ENCODE peak calls at places on chromosomes 5 and 9, in six cellular contexts. X is colonic mucosa; J is heart left ventricle; Z is heart right ventricle; B is CD8-positive, alpha-beta T cell; F is A549. N is an unnamed sample.

GRCh38 chr9:118321823-118322222 is 617.6 kb downstream of the TLR4 start:
- DNase-seq in X (no peak), J (no peak), Z (no peak), B (no peak), F (no peak), N (no peak)

GRCh38 chr5:149212203-149212951 is 59.3 kb upstream of the AFAP1L1 start:
- DNase-seq in X (peak; percentile 31), J (no peak), Z (no peak), B (no peak), F (no peak), N (no peak)

GRCh38 chr9:77588319-77588937 is 59.7 kb downstream of the GNA14 start:
- DNase-seq in X (no peak), J (no peak), Z (no peak), B (no peak), F (peak; percentile 53), N (no peak)

GRCh38 chr5:176492431-176492830 is 44.2 kb downstream of the FAF2 start:
- DNase-seq in X (no peak), J (no peak), Z (no peak), B (no peak), F (no peak), N (no peak)

GRCh38 chr5:106113922-106114321 is 1556.8 kb downstream of the EFNA5 start:
- DNase-seq in X (no peak), J (no peak), Z (no peak), B (no peak), F (no peak), N (no peak)

GRCh38 chr9:35073276-35073607 is 817 bp upstream of the VCP start:
- DNase-seq in X (no peak), J (no peak), Z (no peak), B (no peak), F (no peak), N (no peak)

GRCh38 chr5:72156921-72157320 is 49.6 kb downstream of the MAP1B start:
- DNase-seq in X (no peak), J (peak; percentile 39), Z (no peak), B (no peak), F (no peak), N (no peak)

GRCh38 chr5:180618487-180618829 is 27.2 kb upstream of the SCGB3A1 start:
- DNase-seq in X (no peak), J (no peak), Z (no peak), B (no peak), F (no peak), N (no peak)

GRCh38 chr5:102130386-102130785 is 165.7 kb downstream of the SLCO4C1 start:
- DNase-seq in X (no peak), J (no peak), Z (no peak), B (no peak), F (no peak), N (no peak)

GRCh38 chr5:107929080-107929479 is 258.3 kb upstream of the EFNA5 start:
- DNase-seq in X (no peak), J (no peak), Z (no peak), B (no peak), F (no peak), N (no peak)

GRCh38 chr5:117652640-117653280 is 1078.1 kb upstream of the SEMA6A start:
- DNase-seq in X (no peak), J (no peak), Z (no peak), B (no peak), F (no peak), N (no peak)

GRCh38 chr9:107952773-107953172 is 463.2 kb upstream of the KLF4 start:
- DNase-seq in X (no peak), J (no peak), Z (no peak), B (no peak), F (no peak), N (no peak)

GRCh38 chr5:171667341-171668096 is 118.1 kb upstream of the SMIM23 start:
- DNase-seq in X (no peak), J (peak; percentile 75), Z (peak; percentile 50), B (no peak), F (no peak), N (no peak)

GRCh38 chr9:132726561-132727150 is 56.4 kb downstream of the GTF3C4 start:
- DNase-seq in X (no peak), J (no peak), Z (no peak), B (no peak), F (no peak), N (no peak)

GRCh38 chr5:31086839-31087415 is 106.6 kb upstream of the CDH6 start:
- DNase-seq in X (no peak), J (no peak), Z (no peak), B (no peak), F (no peak), N (no peak)

GRCh38 chr5:78295035-78295961 is 800 bp upstream of the AP3B1 start:
- DNase-seq in X (peak; percentile 69), J (peak; percentile 31), Z (peak; percentile 26), B (peak; percentile 17), F (peak; percentile 42), N (peak; percentile 67)

GRCh38 chr9:86512929-86513328 is 158.7 kb upstream of the TUT7 start:
- DNase-seq in X (no peak), J (no peak), Z (no peak), B (no peak), F (no peak), N (no peak)

GRCh38 chr9:121344062-121344696 is 25.9 kb downstream of the STOM start:
- DNase-seq in X (no peak), J (no peak), Z (no peak), B (no peak), F (no peak), N (no peak)
- H3K27ac ChIP-seq in X (no peak overlapping the region), J (peak overlapping the region; percentile 63), Z (peak overlapping the region; percentile 20), B (no peak overlapping the region), F (no peak overlapping the region), N (peak overlapping the region; percentile 59)

GRCh38 chr9:124293712-124294504 is 36.2 kb downstream of the NEK6 start:
- DNase-seq in X (no peak), J (no peak), Z (no peak), B (no peak), F (no peak), N (no peak)

GRCh38 chr9:124296094-124296493 is 38.3 kb downstream of the NEK6 start:
- DNase-seq in X (no peak), J (no peak), Z (no peak), B (no peak), F (no peak), N (no peak)

GRCh38 chr9:124297553-124297905 is 39.8 kb downstream of the NEK6 start:
- DNase-seq in X (no peak), J (peak; percentile 93), Z (peak; percentile 85), B (no peak), F (peak; percentile 72), N (peak; percentile 85)

GRCh38 chr9:124296800-124297552 is 39.2 kb downstream of the NEK6 start:
- DNase-seq in X (no peak), J (no peak), Z (no peak), B (no peak), F (no peak), N (no peak)

DNA sequence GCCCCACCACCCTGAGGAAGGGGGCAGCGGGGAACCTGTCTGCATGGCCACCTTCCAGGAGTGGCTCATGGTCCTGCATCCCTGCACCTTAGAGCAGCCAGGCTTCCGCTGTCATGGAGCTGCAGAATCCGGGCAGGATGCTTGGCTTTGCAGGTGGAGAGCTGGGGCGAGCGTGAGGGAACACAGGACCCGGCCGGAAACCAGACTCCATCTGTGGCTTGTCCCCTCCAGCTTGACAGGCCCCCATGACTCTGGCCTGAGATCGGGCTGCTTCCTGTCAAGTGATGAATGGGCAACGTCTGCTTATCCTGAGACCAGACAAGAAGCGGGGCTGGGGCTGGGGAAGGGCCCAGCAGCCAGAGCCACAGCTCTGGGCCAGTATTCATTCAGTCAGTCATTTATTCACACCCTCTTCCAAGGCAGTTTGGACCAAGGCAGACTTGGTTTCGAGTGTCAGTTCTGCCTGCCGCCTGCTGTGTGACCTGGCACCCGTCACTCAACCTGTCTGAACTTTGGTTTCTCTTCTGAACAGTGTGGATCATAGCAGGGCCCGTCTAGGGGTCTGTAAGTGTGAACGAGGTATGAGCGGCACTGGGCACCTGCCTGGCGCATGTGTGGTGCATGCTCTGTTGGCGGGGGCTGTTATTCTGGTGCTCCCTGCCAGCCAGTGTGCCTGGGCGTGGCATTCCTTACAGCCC is 37.5 kb downstream of the NEK6 start:
- DNase-seq in X (no peak), J (no peak), Z (no peak), B (no peak), F (no peak), N (no peak)
- H3K4me1 ChIP-seq in X (peaks cover 5% of the 10 kb centered on the region), J (peaks cover 59% of the 10 kb centered on the region), Z (peaks cover 79% of the 10 kb centered on the region), B (no peaks in the 10 kb centered on the region), F (peaks cover 95% of the 10 kb centered on the region), N (peaks cover 66% of the 10 kb centered on the region)

DNA sequence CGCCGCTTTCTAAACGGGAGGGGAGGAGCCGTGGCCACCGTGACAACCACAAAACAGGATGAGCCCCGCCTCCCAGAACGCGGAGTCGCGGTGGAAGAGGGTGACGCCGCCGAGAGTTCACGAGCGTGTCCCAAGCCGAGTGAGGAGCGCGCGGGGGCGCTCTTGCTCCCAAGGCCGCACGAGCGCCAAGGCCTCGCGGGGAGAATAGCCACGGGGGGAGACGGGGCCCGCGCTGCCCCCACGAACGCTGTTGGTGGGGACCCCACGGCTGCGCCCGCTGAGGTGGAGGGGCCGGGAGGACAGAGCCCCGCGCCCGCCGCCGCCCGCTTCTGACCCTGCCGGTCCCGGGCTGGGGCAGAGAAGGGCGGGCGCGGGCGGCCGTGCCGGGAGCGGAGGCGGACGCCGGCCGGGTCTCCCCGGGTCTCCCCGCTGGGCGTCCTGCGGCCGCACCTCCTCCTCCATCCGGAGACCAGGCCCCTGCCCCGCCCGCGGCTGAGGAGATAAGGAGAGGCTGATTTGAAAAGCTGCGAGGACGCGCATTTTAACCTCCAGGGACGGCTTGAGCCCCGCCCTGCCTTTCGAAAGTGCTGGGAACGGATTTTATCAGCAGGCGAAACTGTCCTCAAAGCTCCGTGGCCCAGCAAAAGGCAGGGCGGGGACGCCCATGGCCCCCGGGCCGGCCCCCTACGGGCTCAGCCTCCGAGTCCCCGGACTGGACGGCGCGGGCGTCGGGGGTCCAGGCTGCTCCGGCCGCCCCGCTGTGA is 3.8 kb upstream of the NKD2 start:
- DNase-seq in X (peak; percentile 70), J (peak; percentile 88), Z (peak; percentile 87), B (peak; percentile 11), F (peak; percentile 76), N (peak; percentile 66)
- TF ChIP-seq CTCF in X (no peak), J (peak; percentile 19), Z (peak; percentile 36), B (no peak), F (peak; percentile 79), N (no peak)

GRCh38 chr5:110104048-110104725 is 414.5 kb downstream of the MAN2A1 start:
- DNase-seq in X (no peak), J (no peak), Z (no peak), B (no peak), F (no peak), N (no peak)

GRCh38 chr5:110108520-110108919 is 418.8 kb downstream of the MAN2A1 start:
- DNase-seq in X (no peak), J (no peak), Z (no peak), B (no peak), F (no peak), N (no peak)

GRCh38 chr5:110105692-110106091 is 416.0 kb downstream of the MAN2A1 start:
- DNase-seq in X (no peak), J (peak; percentile 31), Z (no peak), B (no peak), F (no peak), N (peak; percentile 28)

GRCh38 chr5:110106750-110107149 is 417.0 kb downstream of the MAN2A1 start:
- DNase-seq in X (no peak), J (no peak), Z (no peak), B (no peak), F (no peak), N (no peak)

GRCh38 chr5:110104728-110105127 is 415.0 kb downstream of the MAN2A1 start:
- DNase-seq in X (no peak), J (no peak), Z (no peak), B (no peak), F (no peak), N (no peak)
- H3K27ac ChIP-seq in X (no peak overlapping the region), J (no peak overlapping the region), Z (no peak overlapping the region), B (no peak overlapping the region), F (no peak overlapping the region), N (no peak overlapping the region)